ENCODE peak calls at places on chromosomes 11 and 22, in nine cellular contexts. H, R, B, Z, X, V, N, G and F are unnamed samples.

GRCh38 chr22:46073683-46074504 is 76.4 kb upstream of the PPARA start:
- DNase-seq in X (no peak), N (peak; percentile 33), Z (no peak), B (no peak), G (peak; percentile 53), V (no peak), H (peak; percentile 69), R (no peak), F (no peak)

GRCh38 chr11:86802601-86803051 is 2.3 kb downstream of the PRSS23 start:
- DNase-seq in B (no peak), G (no peak), N (peak; percentile 74), V (peak; percentile 26), Z (no peak), H (peak; percentile 54), R (no peak), X (no peak), F (no peak)

GRCh38 chr22:27752771-27753170 is 48.8 kb downstream of the MN1 start:
- DNase-seq in Z (no peak), V (no peak), H (no peak), N (no peak), B (no peak), R (peak; percentile 45), G (peak; percentile 34), X (no peak), F (no peak)

GRCh38 chr11:70583781-70584218 is 185.5 kb downstream of the CTTN start:
- DNase-seq in G (peak; percentile 34), B (no peak), Z (no peak), N (no peak), V (no peak), H (no peak), X (no peak), R (no peak), F (no peak)

GRCh38 chr11:64165482-64165841 is 451 bp downstream of the MACROD1 start:
- DNase-seq in V (no peak), B (no peak), H (peak; percentile 44), G (no peak), R (no peak), Z (no peak), X (no peak), N (no peak), F (no peak)

GRCh38 chr11:36540998-36541397 is 26.8 kb upstream of the RAG1 start:
- DNase-seq in B (peak; percentile 29), R (no peak), V (no peak), X (no peak), Z (no peak), N (peak; percentile 78), H (peak; percentile 73), G (no peak), F (peak; percentile 46)

GRCh38 chr11:88338223-88338661 is 706 bp upstream of the CTSC start:
- DNase-seq in B (peak; percentile 43), R (no peak), N (peak; percentile 89), H (peak; percentile 61), G (peak; percentile 70), X (peak; percentile 49), Z (no peak), V (no peak), F (no peak)

GRCh38 chr22:29309332-29310064 is 3.0 kb downstream of the GAS2L1 start:
- DNase-seq in N (no peak), V (no peak), B (no peak), H (peak; percentile 66), R (no peak), G (peak; percentile 62), X (no peak), Z (no peak), F (no peak)

GRCh38 chr11:70503878-70504240 is 105.5 kb downstream of the CTTN start:
- DNase-seq in N (no peak), Z (no peak), X (no peak), R (no peak), G (no peak), H (peak; percentile 52), B (no peak), V (no peak), F (no peak)

GRCh38 chr11:117121176-117121575 is 22.9 kb upstream of the PAFAH1B2 start:
- DNase-seq in R (no peak), X (no peak), H (no peak), V (no peak), N (no peak), Z (no peak), B (no peak), G (no peak), F (no peak)

GRCh38 chr11:42976636-42977217 is 335.1 kb upstream of the API5 start:
- DNase-seq in X (no peak), G (no peak), B (no peak), Z (no peak), H (no peak), R (no peak), N (no peak), V (no peak), F (no peak)

GRCh38 chr11:92797874-92798273 is 171.6 kb upstream of the MTNR1B start:
- DNase-seq in H (no peak), X (no peak), N (no peak), R (no peak), B (no peak), G (no peak), V (no peak), Z (no peak), F (no peak)

GRCh38 chr11:111531687-111532364 is 8.7 kb upstream of the LAYN start:
- DNase-seq in Z (peak; percentile 72), N (peak; percentile 93), H (no peak), B (no peak), R (no peak), X (peak; percentile 71), G (no peak), V (peak; percentile 68), F (peak; percentile 12)

GRCh38 chr22:29782061-29782845 is 15.1 kb downstream of the UQCR10 start:
- DNase-seq in Z (no peak), H (peak; percentile 73), B (no peak), V (no peak), R (no peak), N (peak; percentile 9), X (no peak), G (peak; percentile 54), F (no peak)

GRCh38 chr22:49334976-49335375 is 492.7 kb downstream of the BRD1 start:
- DNase-seq in V (no peak), B (no peak), G (peak; percentile 14), N (no peak), R (no peak), H (no peak), Z (no peak), X (no peak), F (no peak)

GRCh38 chr11:127640822-127641485 is 640.4 kb upstream of the KIRREL3 start:
- DNase-seq in H (no peak), N (peak; percentile 1), B (no peak), Z (peak; percentile 48), G (no peak), V (no peak), R (no peak), X (no peak), F (no peak)

GRCh38 chr22:36768141-36768540 is 7.8 kb downstream of the IFT27 start:
- DNase-seq in Z (no peak), V (no peak), B (no peak), G (no peak), N (no peak), H (no peak), R (no peak), X (no peak), F (no peak)

GRCh38 chr11:114774599-114775365 is 96.5 kb downstream of the NXPE2 start:
- DNase-seq in N (peak; percentile 60), H (peak; percentile 57), X (peak; percentile 11), B (no peak), R (no peak), V (peak; percentile 43), Z (no peak), G (no peak), F (no peak)

GRCh38 chr11:67396258-67396581 is 4.4 kb downstream of the RAD9A start:
- DNase-seq in R (no peak), Z (no peak), H (no peak), V (no peak), G (no peak), B (no peak), X (no peak), N (no peak), F (no peak)
- TF ChIP-seq CTCF in R (no peak), Z (no peak), H (no peak), V (no peak), G (no peak), B (no peak), X (no peak), N (no peak), F (no peak)

GRCh38 chr11:122435540-122436187 is 219.9 kb upstream of the UBASH3B start:
- DNase-seq in V (no peak), R (no peak), Z (no peak), B (no peak), N (no peak), X (no peak), G (no peak), H (no peak), F (no peak)

GRCh38 chr11:122439911-122440782 is 215.4 kb upstream of the UBASH3B start:
- DNase-seq in V (peak; percentile 12), N (peak; percentile 87), H (no peak), R (no peak), X (no peak), B (no peak), G (no peak), Z (peak; percentile 2), F (no peak)

GRCh38 chr11:122436188-122436555 is 219.3 kb upstream of the UBASH3B start:
- DNase-seq in R (no peak), G (no peak), B (no peak), N (no peak), H (no peak), X (no peak), V (no peak), Z (no peak), F (no peak)

GRCh38 chr11:122441702-122442092 is 213.8 kb upstream of the UBASH3B start:
- DNase-seq in H (peak; percentile 5), N (peak; percentile 7), V (no peak), Z (no peak), B (no peak), R (no peak), X (no peak), G (no peak), F (no peak)

GRCh38 chr11:122440783-122441701 is 214.5 kb upstream of the UBASH3B start:
- DNase-seq in V (no peak), H (peak; percentile 16), N (peak; percentile 34), X (no peak), G (no peak), R (no peak), B (no peak), Z (no peak), F (no peak)
- H3K4me3 ChIP-seq in V (peak overlapping the region; percentile 49), H (no peak overlapping the region), N (peak overlapping the region; percentile 50), X (peak overlapping the region; percentile 55), G (peak overlapping the region; percentile 47), R (peak overlapping the region; percentile 56), B (no peak overlapping the region), Z (peak overlapping the region; percentile 28), F (no peak overlapping the region)

DNA sequence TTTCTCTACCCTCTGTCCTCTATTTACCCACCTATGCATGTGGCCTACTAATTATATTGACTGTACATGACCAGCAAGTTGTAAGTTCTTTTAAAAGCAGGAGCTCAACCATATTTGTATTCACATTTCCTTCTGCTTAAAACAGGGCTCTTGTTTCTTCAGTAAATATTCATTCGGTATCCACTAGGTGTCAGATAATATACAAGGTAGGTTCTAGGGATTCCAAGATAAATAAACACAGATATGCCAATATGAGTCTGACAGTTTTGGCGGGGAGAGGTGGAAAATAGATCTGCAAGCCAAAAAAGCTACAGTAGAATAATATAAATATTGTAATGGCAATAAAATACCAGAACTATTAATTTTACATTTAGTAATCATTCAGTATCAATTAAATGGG is 15.3 kb upstream of the RAB30 start:
- DNase-seq in R (no peak), X (no peak), N (peak; percentile 49), H (no peak), V (no peak), B (no peak), G (no peak), Z (no peak), F (no peak)
- TF ChIP-seq CTCF in R (no peak), X (peak; percentile 4), N (peak; percentile 33), H (no peak), V (peak; percentile 4), B (no peak), G (no peak), Z (peak; percentile 6), F (no peak)

GRCh38 chr11:122204206-122204605 is 88.2 kb upstream of the BLID start:
- DNase-seq in R (no peak), N (peak; percentile 65), Z (no peak), X (no peak), B (no peak), H (no peak), G (no peak), V (no peak), F (no peak)
- H3K4me3 ChIP-seq in R (no peak overlapping the region), N (no peak overlapping the region), Z (no peak overlapping the region), X (no peak overlapping the region), B (no peak overlapping the region), H (no peak overlapping the region), G (no peak overlapping the region), V (no peak overlapping the region), F (no peak overlapping the region)